ENCODE peak calls at places on chromosomes 2 and 18, in nine cellular contexts. L is A549, I is Peyer's patch, R is upper lobe of left lung, W is esophagus squamous epithelium, B is K562, U is adrenal gland, P is stomach, O is heart left ventricle. G is an unnamed sample.

GRCh38 chr18:70037453-70038061 is 89.9 kb upstream of the CD226 start:
- DNase-seq in L (no peak), I (no peak), R (no peak), W (no peak), B (peak), U (no peak), P (no peak), O (no peak), G (no peak)

GRCh38 chr2:58562281-58562680 is 321.2 kb upstream of the FANCL start:
- DNase-seq in L (no peak), I (no peak), R (no peak), W (no peak), B (no peak), U (no peak), P (no peak), O (no peak), G (no peak)

GRCh38 chr18:13268035-13268700 is 49.6 kb downstream of the LDLRAD4 start:
- DNase-seq in L (no peak), I (no peak), R (no peak), W (no peak), B (no peak), U (peak), P (peak), O (peak), G (no peak)

GRCh38 chr18:78720456-78721250 is 259.0 kb upstream of the SALL3 start:
- DNase-seq in L (no peak), I (no peak), R (no peak), W (no peak), B (no peak), U (no peak), P (no peak), O (no peak), G (no peak)

GRCh38 chr2:102844911-102845310 is 83.1 kb downstream of the TMEM182 start:
- DNase-seq in L (no peak), I (no peak), R (no peak), W (no peak), B (no peak), U (no peak), P (no peak), O (no peak), G (no peak)

GRCh38 chr2:75606851-75607798 is 39.5 kb upstream of the MRPL19 start:
- DNase-seq in L (no peak), I (no peak), R (peak), W (no peak), B (no peak), U (no peak), P (no peak), O (no peak), G (no peak)

GRCh38 chr18:40878371-40878770 is 1076.7 kb upstream of the PIK3C3 start:
- DNase-seq in L (no peak), I (no peak), R (no peak), W (no peak), B (no peak), U (no peak), P (no peak), O (no peak), G (no peak)

GRCh38 chr2:54469484-54470053 is 13.4 kb downstream of the SPTBN1 start:
- DNase-seq in L (no peak), I (no peak), R (no peak), W (no peak), B (no peak), U (no peak), P (no peak), O (peak), G (no peak)

GRCh38 chr2:232038251-232038897 is 76.9 kb downstream of the DIS3L2 start:
- DNase-seq in L (no peak), I (no peak), R (no peak), W (no peak), B (no peak), U (no peak), P (no peak), O (no peak), G (no peak)

GRCh38 chr2:172998547-172998946 is 77.1 kb upstream of the MAP3K20 start:
- DNase-seq in L (no peak), I (no peak), R (no peak), W (no peak), B (no peak), U (no peak), P (no peak), O (no peak), G (no peak)

DNA sequence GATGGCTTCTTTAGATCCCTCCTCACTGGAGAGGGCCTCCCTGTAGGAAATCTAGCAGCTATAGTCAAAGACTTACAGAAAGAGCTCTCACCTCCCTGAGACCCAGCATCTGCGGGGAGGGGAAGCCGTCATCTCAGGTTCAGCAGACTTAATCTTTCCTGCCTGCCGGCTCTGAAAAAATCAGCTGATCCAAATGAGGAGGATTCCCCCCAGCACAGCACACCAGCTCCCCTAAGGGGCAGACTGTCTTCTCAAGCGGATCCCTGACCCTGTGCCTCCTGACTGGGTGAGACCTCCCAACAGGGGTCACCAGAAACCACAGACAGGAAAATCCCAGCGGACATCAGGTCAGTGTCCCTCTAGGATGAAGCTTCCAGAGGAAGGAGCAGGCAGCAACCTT is 601.9 kb downstream of the CNTNAP5 start:
- DNase-seq in L (no peak), I (no peak), R (no peak), W (no peak), B (no peak), U (no peak), P (no peak), O (no peak), G (no peak)
- TF ChIP-seq CTCF in L (no peak), I (no peak), R (no peak), W (no peak), B (no peak), U (no peak), P (no peak), O (no peak), G (no peak)

DNA sequence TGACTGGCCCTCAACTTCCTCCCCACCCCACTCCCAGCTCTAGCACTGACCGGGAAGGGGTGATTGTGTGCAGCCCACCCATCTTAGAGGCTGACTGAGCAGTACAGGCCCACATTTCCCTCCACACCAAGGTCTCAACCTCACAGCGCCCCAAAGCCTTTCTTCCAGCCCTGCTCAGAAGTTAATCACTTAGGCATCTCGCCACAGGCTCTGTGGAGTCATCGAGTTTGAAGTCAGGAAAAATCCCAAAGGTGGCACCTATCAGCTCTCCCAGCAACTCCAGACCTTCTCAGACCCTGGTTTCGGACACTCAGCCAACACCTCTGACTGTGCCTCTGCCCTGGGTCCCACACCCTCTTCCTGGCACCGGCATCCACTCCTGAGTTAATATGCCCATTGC is 43.0 kb upstream of the GLI2 start:
- DNase-seq in L (no peak), I (no peak), R (no peak), W (no peak), B (no peak), U (no peak), P (no peak), O (no peak), G (no peak)
- TF ChIP-seq POLR2A in L (no peak), I (no peak), R (no peak), W (no peak), B (no peak), U (no peak), P (no peak), O (no peak), G (no peak)

GRCh38 chr18:27363918-27364317 is 178.8 kb upstream of the CHST9 start:
- DNase-seq in L (no peak), I (no peak), R (no peak), W (no peak), B (no peak), U (no peak), P (no peak), O (no peak), G (no peak)
- TF ChIP-seq CTCF in L (peak), I (no peak), R (no peak), W (no peak), B (no peak), U (no peak), P (no peak), O (peak), G (no peak)

DNA sequence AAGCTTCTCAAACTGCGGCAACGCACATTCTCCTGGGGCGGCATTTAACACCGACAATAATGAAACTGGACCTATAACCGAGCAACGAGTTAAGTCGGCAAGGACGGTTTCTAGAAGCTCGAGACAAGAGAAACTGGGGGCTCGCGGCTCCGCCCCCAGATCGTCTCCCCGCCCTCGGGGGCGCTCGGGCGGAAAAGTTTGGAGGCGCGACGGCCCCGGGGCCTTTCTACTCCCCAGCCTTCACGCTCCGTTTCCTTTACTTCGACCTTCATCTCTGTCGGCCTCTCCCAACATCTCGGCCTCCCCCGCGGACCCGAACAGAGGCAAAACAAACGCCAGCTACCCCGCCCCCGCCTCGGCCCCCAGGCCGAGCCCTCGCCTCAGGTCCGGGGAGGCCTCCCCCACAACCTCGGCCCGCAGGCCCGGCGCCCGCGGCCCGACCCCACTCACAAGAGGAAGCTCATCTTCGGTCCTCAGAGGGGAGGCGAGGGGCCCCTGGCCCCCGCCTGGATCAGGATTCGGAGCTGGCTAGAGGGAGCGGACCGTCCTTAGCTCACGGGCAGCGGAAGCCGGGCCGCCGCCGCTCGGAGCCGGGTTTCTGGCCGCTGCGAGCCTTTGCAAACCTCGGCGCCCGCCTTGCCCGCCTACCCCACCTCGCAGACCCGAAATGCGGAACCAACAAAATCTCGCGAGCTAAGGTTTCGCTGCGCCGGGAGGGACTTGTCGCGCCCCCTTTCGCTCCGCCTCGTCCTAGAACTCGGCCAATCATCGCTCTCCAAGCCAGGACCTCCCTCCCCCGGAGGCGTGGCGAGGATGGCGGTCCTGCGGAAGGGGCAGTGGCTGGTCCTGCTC is at the start of gene MOB1A:
- DNase-seq in L (peak), I (peak), R (peak), W (peak), B (peak), U (peak), P (peak), O (peak), G (peak)
- TF ChIP-seq POLR2A in L (peak), I (peak), R (no peak), W (peak), B (peak), U (peak), P (peak), O (peak), G (peak)

G was measured in gastrocnemius medialis.